ENCODE peak calls at places on chromosomes 2 and 18, in four cellular contexts. K is lung, T is astrocyte, W is cardiac muscle cell. O is an unnamed sample.

GRCh38 chr2:30934071-30934470 is 126.8 kb upstream of the CAPN13 start:
- DNase-seq in W (no peak), T (no peak), K (no peak), O (no peak)

GRCh38 chr2:237097911-237098702 is 12.4 kb downstream of the COPS8 start:
- DNase-seq in T (peak; percentile 83), W (peak; percentile 91), K (no peak), O (peak; percentile 94)

GRCh38 chr2:129922571-129923264 is 56.7 kb upstream of the RAB6C start:
- DNase-seq in K (no peak), T (no peak), W (no peak), O (no peak)

GRCh38 chr18:58694720-58695468 is 23.6 kb downstream of the MALT1 start:
- DNase-seq in K (no peak), W (no peak), T (no peak), O (no peak)

GRCh38 chr2:182589121-182589520 is 126.9 kb upstream of the DNAJC10 start:
- DNase-seq in W (no peak), T (no peak), K (no peak), O (no peak)

GRCh38 chr18:76323891-76324290 is 171.2 kb downstream of the ZNF516 start:
- DNase-seq in W (no peak), K (no peak), T (no peak), O (no peak)

GRCh38 chr2:25086070-25086560 is 44.2 kb downstream of the EFR3B start:
- DNase-seq in T (no peak), W (no peak), K (no peak), O (no peak)

GRCh38 chr2:64243081-64244048 is 99.1 kb upstream of the PELI1 start:
- DNase-seq in T (no peak), K (no peak), W (peak; percentile 28), O (no peak)

GRCh38 chr2:111227716-111228141 is 107.0 kb downstream of the BCL2L11 start:
- DNase-seq in T (peak; percentile 86), W (peak; percentile 87), K (no peak), O (peak; percentile 33)

GRCh38 chr2:15974203-15974452 is 33.8 kb downstream of the MYCN start:
- DNase-seq in T (no peak), K (no peak), W (no peak), O (no peak)

GRCh38 chr2:135984199-135985017 is 1.0 kb downstream of the DARS1 start:
- DNase-seq in K (no peak), T (no peak), W (no peak), O (no peak)

GRCh38 chr2:202116686-202117085 is 43.6 kb downstream of the KIAA2012 start:
- DNase-seq in K (no peak), W (no peak), T (no peak), O (no peak)

GRCh38 chr2:188527110-188527509 is 235.4 kb downstream of the GULP1 start:
- DNase-seq in W (peak; percentile 86), T (peak; percentile 73), K (no peak), O (no peak)

GRCh38 chr2:190649798-190650390 is 1.0 kb downstream of the NAB1 start:
- DNase-seq in K (no peak), W (peak; percentile 55), T (no peak), O (no peak)

GRCh38 chr18:32019251-32019943 is 772 bp downstream of the RNF125 start:
- DNase-seq in W (peak; percentile 29), K (peak; percentile 42), T (peak; percentile 44), O (peak; percentile 23)

GRCh38 chr18:8951491-8951890 is 151.0 kb upstream of the NDUFV2 start:
- DNase-seq in K (no peak), T (no peak), W (no peak), O (no peak)

GRCh38 chr2:216606551-216607527 is 26.4 kb upstream of the IGFBP2 start:
- DNase-seq in W (no peak), T (no peak), K (no peak), O (no peak)

GRCh38 chr2:172672114-172672513 is 63.5 kb upstream of the RAPGEF4 start:
- DNase-seq in K (no peak), W (no peak), T (peak; percentile 14), O (no peak)

GRCh38 chr2:14560686-14561085 is 71.8 kb upstream of the LRATD1 start:
- DNase-seq in W (no peak), T (peak; percentile 0), K (no peak), O (no peak)

GRCh38 chr2:203330434-203330833 is 2.2 kb downstream of the ABI2 start:
- DNase-seq in T (peak; percentile 33), W (peak; percentile 71), K (no peak), O (peak; percentile 24)

GRCh38 chr18:12061685-12062084 is 32.0 kb upstream of the ANKRD62 start:
- DNase-seq in W (no peak), T (no peak), K (no peak), O (no peak)

GRCh38 chr2:234204480-234204879 is 154.0 kb downstream of the SPP2 start:
- DNase-seq in T (peak; percentile 32), K (no peak), W (peak; percentile 3), O (peak; percentile 49)

GRCh38 chr2:36573165-36573564 is 24.8 kb downstream of the FEZ2 start:
- DNase-seq in K (no peak), W (no peak), T (no peak), O (no peak)

GRCh38 chr18:11872479-11873136 is 21.4 kb downstream of the CHMP1B start:
- DNase-seq in K (no peak), W (peak; percentile 47), T (no peak), O (peak; percentile 73)

GRCh38 chr2:19857100-19857499 is 44.7 kb downstream of the TTC32 start:
- DNase-seq in T (no peak), W (no peak), K (no peak), O (no peak)

GRCh38 chr2:180554330-180554729 is 426.1 kb upstream of the UBE2E3 start:
- DNase-seq in W (no peak), T (no peak), K (no peak), O (no peak)

GRCh38 chr2:37637122-37637875 is 34.1 kb downstream of the CDC42EP3 start:
- DNase-seq in W (no peak), T (no peak), K (no peak), O (no peak)

GRCh38 chr18:62585274-62586147 is 62.7 kb downstream of the ZCCHC2 start:
- DNase-seq in T (no peak), K (no peak), W (no peak), O (no peak)

GRCh38 chr2:237184192-237184922 is 98.7 kb downstream of the COPS8 start:
- DNase-seq in W (peak; percentile 67), K (no peak), T (peak; percentile 83), O (peak; percentile 41)

GRCh38 chr2:63788070-63788469 is 53.6 kb upstream of the UGP2 start:
- DNase-seq in K (no peak), W (peak; percentile 64), T (peak; percentile 57), O (peak; percentile 8)

GRCh38 chr2:27149575-27150405 is 986 bp downstream of the TCF23 start:
- DNase-seq in W (no peak), T (no peak), K (no peak), O (no peak)

GRCh38 chr2:99926986-99927385 is 215.4 kb downstream of the AFF3 start:
- DNase-seq in T (peak; percentile 42), K (no peak), W (no peak), O (peak; percentile 44)

GRCh38 chr18:43139288-43139946 is 23.9 kb upstream of the RIT2 start:
- DNase-seq in W (no peak), K (no peak), T (no peak), O (no peak)

GRCh38 chr2:151827564-151828142 is 568 bp downstream of the ARL5A start:
- DNase-seq in T (peak; percentile 14), W (peak; percentile 35), K (no peak), O (peak; percentile 28)

GRCh38 chr2:20222769-20223344 is 2.1 kb downstream of the SDC1 start:
- DNase-seq in T (no peak), W (no peak), K (no peak), O (no peak)

GRCh38 chr2:238817931-238818330 is 30.0 kb upstream of the TWIST2 start:
- DNase-seq in T (no peak), W (no peak), K (no peak), O (no peak)

GRCh38 chr2:64000630-64001381 is 18.4 kb downstream of the VPS54 start:
- DNase-seq in T (no peak), W (no peak), K (no peak), O (no peak)

GRCh38 chr18:13217466-13217961 is 1.0 kb upstream of the LDLRAD4 start:
- DNase-seq in W (peak; percentile 43), T (peak; percentile 18), K (no peak), O (no peak)

GRCh38 chr18:6683112-6683876 is 46.2 kb upstream of the ARHGAP28 start:
- DNase-seq in W (no peak), K (peak; percentile 47), T (no peak), O (no peak)
- H3K27ac ChIP-seq in W (peak overlapping the region; percentile 76), K (no peak overlapping the region), T (no peak overlapping the region), O (no peak overlapping the region)

GRCh38 chr2:127700527-127701192 is 637 bp upstream of the SFT2D3 start:
- DNase-seq in W (no peak), T (no peak), K (peak; percentile 71), O (peak; percentile 28)
- TF ChIP-seq CTCF in W (no peak), T (no peak), K (no peak), O (no peak)

GRCh38 chr2:177618270-177619253 is 226.0 kb downstream of the AGPS start:
- DNase-seq in T (peak; percentile 77), K (peak; percentile 94), W (peak; percentile 89), O (peak; percentile 86)

GRCh38 chr2:177617849-177618248 is 225.3 kb downstream of the AGPS start:
- DNase-seq in T (no peak), K (no peak), W (no peak), O (no peak)

GRCh38 chr2:177616731-177617130 is 224.2 kb downstream of the AGPS start:
- DNase-seq in K (no peak), W (no peak), T (no peak), O (no peak)

GRCh38 chr2:177625744-177626655 is 233.4 kb downstream of the AGPS start:
- DNase-seq in T (no peak), W (no peak), K (no peak), O (no peak)

GRCh38 chr2:177622516-177622915 is 229.9 kb downstream of the AGPS start:
- DNase-seq in K (no peak), T (no peak), W (peak; percentile 57), O (no peak)
- H3K27ac ChIP-seq in K (no peak overlapping the region), T (no peak overlapping the region), W (no peak overlapping the region), O (no peak overlapping the region)

DNA sequence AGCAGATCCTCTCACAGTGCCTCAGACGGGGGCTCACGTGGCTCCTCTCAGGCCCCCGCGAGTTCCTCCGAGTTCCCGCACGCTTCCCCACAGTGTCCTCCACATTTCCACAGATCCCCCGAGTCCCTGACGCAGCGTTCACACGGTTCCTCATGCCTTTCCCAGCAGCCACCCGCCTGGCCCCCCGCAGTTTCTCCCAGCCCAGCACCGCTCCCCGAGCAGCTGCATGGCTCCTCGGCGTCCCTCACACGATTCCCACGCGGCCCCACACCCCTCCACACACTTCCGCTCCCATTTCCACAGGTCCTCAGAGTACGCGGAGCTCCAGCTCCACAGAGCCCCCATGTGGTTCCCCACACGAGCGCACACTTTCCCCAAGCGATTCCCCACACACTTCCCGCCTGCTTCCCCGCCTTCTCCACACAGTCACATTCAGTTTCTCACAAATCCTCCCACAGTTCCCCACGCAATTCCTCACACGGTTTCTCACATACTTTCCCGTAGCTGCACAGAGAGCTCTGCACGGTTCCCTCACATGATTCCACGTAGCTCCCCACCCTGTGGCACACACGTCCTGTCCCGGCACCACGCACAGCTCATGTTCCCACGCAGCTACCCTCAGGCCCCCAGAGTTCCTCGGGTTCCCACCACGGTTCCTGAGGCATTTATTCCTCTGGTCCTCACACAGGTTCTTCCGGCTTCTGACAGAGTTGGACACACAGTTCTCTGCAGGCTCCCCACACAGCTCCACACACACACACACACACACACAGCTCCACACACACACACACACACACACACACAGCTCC is 39.8 kb downstream of the KIF1A start:
- DNase-seq in W (peak; percentile 9), T (no peak), K (no peak), O (no peak)
- TF ChIP-seq CTCF in W (no peak), T (no peak), K (no peak), O (no peak)

O was measured in RWPE1.